ENCODE peak calls at places on chromosomes 7 and 10, in seven cellular contexts. A is GOT3, E is hippocampal formation, K is smooth muscle cell of the brain vasculature, C is dermis microvascular lymphatic vessel endothelial cell, M is IMR-90, X is NCI-H748 treated with DMSO at 0.1 percent for 48 hours. W is an unnamed sample.

GRCh38 chr7:74082770-74083116 is 861 bp upstream of the LIMK1 start:
- DNase-seq in C (no peak), K (no peak), A (no peak), X (no peak), E (no peak), M (no peak), W (no peak)

GRCh38 chr7:101169838-101170531 is 4.6 kb upstream of the VGF start:
- DNase-seq in E (peak; percentile 19), X (peak; percentile 63), M (peak; percentile 60), K (no peak), A (no peak), C (no peak), W (no peak)

GRCh38 chr7:81218480-81219106 is 299.7 kb upstream of the SEMA3C start:
- DNase-seq in A (no peak), X (no peak), E (no peak), K (no peak), C (no peak), M (no peak), W (no peak)

GRCh38 chr7:106553446-106553836 is 107.5 kb downstream of the CCDC71L start:
- DNase-seq in A (no peak), X (no peak), K (no peak), M (no peak), E (no peak), C (no peak), W (no peak)

GRCh38 chr10:48606530-48607355 is 1.9 kb upstream of the ARHGAP22 start:
- DNase-seq in X (no peak), C (no peak), E (no peak), K (peak; percentile 51), A (peak; percentile 54), M (peak; percentile 99), W (peak; percentile 93)

GRCh38 chr7:68688416-68689086 is 909.7 kb upstream of the AUTS2 start:
- DNase-seq in C (no peak), E (no peak), A (no peak), K (no peak), M (no peak), X (peak; percentile 81), W (no peak)

GRCh38 chr7:155739538-155740140 is 72.6 kb downstream of the SHH start:
- DNase-seq in E (no peak), K (no peak), A (no peak), M (no peak), X (no peak), C (no peak), W (no peak)

GRCh38 chr7:121304259-121304658 is 24.5 kb upstream of the WNT16 start:
- DNase-seq in M (peak; percentile 33), A (no peak), E (no peak), K (no peak), X (no peak), C (no peak), W (no peak)

GRCh38 chr10:11898372-11899066 is 75.4 kb downstream of the PROSER2 start:
- DNase-seq in K (no peak), E (no peak), A (no peak), X (no peak), C (peak; percentile 12), M (peak; percentile 30), W (peak; percentile 25)

GRCh38 chr10:124336186-124336585 is 82.5 kb downstream of the OAT start:
- DNase-seq in M (no peak), C (no peak), E (no peak), A (no peak), K (no peak), X (no peak), W (no peak)

GRCh38 chr10:126130291-126130710 is 233.9 kb downstream of the FANK1 start:
- DNase-seq in M (peak; percentile 33), E (no peak), X (no peak), K (no peak), C (no peak), A (no peak), W (peak; percentile 49)

GRCh38 chr10:113475381-113475807 is 77.5 kb upstream of the HABP2 start:
- DNase-seq in M (no peak), E (no peak), C (no peak), A (no peak), K (no peak), X (no peak), W (no peak)

GRCh38 chr10:121662945-121663917 is 65.0 kb upstream of the FGFR2 start:
- DNase-seq in M (no peak), C (no peak), X (peak; percentile 1), A (no peak), K (no peak), E (no peak), W (no peak)

GRCh38 chr10:84265378-84265777 is 20.5 kb downstream of the RGR start:
- DNase-seq in K (no peak), A (no peak), X (peak; percentile 53), C (no peak), E (no peak), M (no peak), W (peak; percentile 48)

GRCh38 chr10:45003432-45004000 is 2.8 kb downstream of the ZNF22 start:
- DNase-seq in K (no peak), A (no peak), M (no peak), C (no peak), X (no peak), E (no peak), W (no peak)

GRCh38 chr7:98681496-98681895 is 64.4 kb downstream of the NPTX2 start:
- DNase-seq in C (no peak), K (no peak), A (no peak), E (no peak), X (no peak), M (no peak), W (no peak)

GRCh38 chr7:28173531-28173930 is 7.1 kb downstream of the JAZF1 start:
- DNase-seq in K (no peak), E (no peak), A (no peak), M (no peak), X (no peak), C (no peak), W (no peak)

GRCh38 chr7:1543826-1544177 is 12.2 kb downstream of the TMEM184A start:
- DNase-seq in C (no peak), A (no peak), M (no peak), K (no peak), E (no peak), X (no peak), W (no peak)

GRCh38 chr10:84333864-84334451 is 5.6 kb downstream of the CCSER2 start:
- DNase-seq in E (no peak), X (no peak), A (no peak), C (no peak), M (peak; percentile 55), K (no peak), W (no peak)

W was measured in skeletal muscle cell.